ENCODE peak calls at places on chromosomes 3 and 15, in seven cellular contexts. X is left cardiac atrium; N is right cardiac atrium; E is Right ventricle myocardium superior; H is CD8-positive, alpha-beta T cell; I is upper lobe of right lung; G is memory B cell. J is an unnamed sample.

GRCh38 chr15:42378011-42378410 is 18.7 kb downstream of the CAPN3 start:
- ATAC-seq in I (no peak), G (no peak), E (no peak), H (no peak), N (no peak), X (no peak), J (no peak)

GRCh38 chr15:57526076-57526475 is 65.6 kb upstream of the MYZAP start:
- ATAC-seq in X (no peak), H (no peak), N (no peak), I (no peak), G (no peak), E (no peak), J (no peak)

GRCh38 chr3:157067114-157067513 is 92.8 kb downstream of the CCNL1 start:
- ATAC-seq in I (no peak), X (no peak), G (peak; percentile 78), N (no peak), E (no peak), H (peak; percentile 89), J (no peak)

GRCh38 chr15:40695469-40695910 is 516 bp downstream of the RAD51 start:
- ATAC-seq in N (peak; percentile 6), X (peak; percentile 2), I (no peak), E (peak; percentile 11), H (no peak), G (no peak), J (peak; percentile 47)

GRCh38 chr15:52217186-52217585 is 26.0 kb upstream of the GNB5 start:
- ATAC-seq in G (peak; percentile 73), I (peak; percentile 67), X (no peak), N (no peak), H (peak; percentile 34), E (no peak), J (no peak)

GRCh38 chr3:63349583-63350177 is 71.6 kb downstream of the SYNPR start:
- ATAC-seq in E (peak; percentile 67), N (peak; percentile 66), G (peak; percentile 22), H (no peak), I (peak; percentile 80), X (peak; percentile 57), J (peak; percentile 79)

GRCh38 chr3:185521349-185522138 is 22.7 kb upstream of the TMEM41A start:
- ATAC-seq in N (no peak), G (no peak), I (peak; percentile 65), E (peak; percentile 95), H (no peak), X (peak; percentile 54), J (no peak)

GRCh38 chr3:124685481-124685880 is 44.8 kb upstream of the UMPS start:
- ATAC-seq in I (peak; percentile 24), G (no peak), H (no peak), N (no peak), E (no peak), X (no peak), J (no peak)

GRCh38 chr3:102664126-102664525 is 229.3 kb downstream of the ZPLD1 start:
- ATAC-seq in N (no peak), G (no peak), H (no peak), I (no peak), X (no peak), E (no peak), J (no peak)

GRCh38 chr15:57686657-57687056 is 19.9 kb upstream of the POLR2M start:
- ATAC-seq in X (peak; percentile 76), N (peak; percentile 76), G (peak; percentile 27), I (no peak), H (no peak), E (peak; percentile 64), J (no peak)

GRCh38 chr3:127015282-127016042 is 32.5 kb downstream of the PLXNA1 start:
- ATAC-seq in X (no peak), G (peak; percentile 70), N (no peak), I (no peak), H (no peak), E (no peak), J (no peak)

GRCh38 chr15:99536422-99537033 is 29.3 kb upstream of the MEF2A start:
- ATAC-seq in X (peak; percentile 96), I (no peak), E (peak; percentile 75), N (peak; percentile 98), H (no peak), G (no peak), J (peak; percentile 92)

GRCh38 chr3:49656541-49657112 is 17.5 kb upstream of the APEH start:
- ATAC-seq in G (no peak), E (no peak), H (no peak), I (no peak), X (no peak), N (no peak), J (no peak)

GRCh38 chr3:45544719-45545296 is 49.7 kb upstream of the LIMD1 start:
- ATAC-seq in H (no peak), E (peak; percentile 27), N (peak; percentile 41), X (no peak), I (peak; percentile 54), G (no peak), J (no peak)

GRCh38 chr3:66439666-66440344 is 61.0 kb downstream of the LRIG1 start:
- ATAC-seq in G (peak; percentile 69), N (no peak), H (no peak), E (no peak), I (no peak), X (no peak), J (no peak)

GRCh38 chr3:8891774-8892173 is 71.5 kb downstream of the RAD18 start:
- ATAC-seq in G (no peak), N (no peak), H (no peak), E (no peak), I (no peak), X (no peak), J (peak; percentile 59)

GRCh38 chr3:78497025-78497424 is 1270.8 kb downstream of the ROBO1 start:
- ATAC-seq in E (peak; percentile 96), H (no peak), G (no peak), N (peak; percentile 80), I (peak; percentile 84), X (peak; percentile 80), J (no peak)

GRCh38 chr3:184345678-184346144 is 8.3 kb downstream of the FAM131A start:
- ATAC-seq in N (peak; percentile 70), X (peak; percentile 67), H (peak; percentile 49), G (peak; percentile 35), I (peak; percentile 86), E (peak; percentile 83), J (peak; percentile 80)

GRCh38 chr3:107928084-107928445 is 162.8 kb downstream of the CD47 start:
- ATAC-seq in I (peak; percentile 19), G (peak; percentile 19), X (peak; percentile 77), E (peak; percentile 51), N (peak; percentile 65), H (peak; percentile 32), J (peak; percentile 75)

GRCh38 chr15:73838795-73839565 is 34.4 kb upstream of the TBC1D21 start:
- ATAC-seq in G (no peak), N (peak; percentile 89), I (peak; percentile 22), E (peak; percentile 98), X (peak; percentile 94), H (no peak), J (peak; percentile 86)

GRCh38 chr15:39495871-39496459 is 84.9 kb upstream of the THBS1 start:
- ATAC-seq in E (no peak), H (no peak), X (no peak), I (peak; percentile 35), G (no peak), N (no peak), J (no peak)

GRCh38 chr3:151316267-151316991 is at the start of gene GPR87:
- ATAC-seq in X (no peak), G (no peak), E (no peak), N (no peak), I (no peak), H (no peak), J (no peak)

GRCh38 chr3:69454204-69454787 is 68.4 kb upstream of the FRMD4B start:
- ATAC-seq in G (no peak), X (peak; percentile 18), H (no peak), N (no peak), I (peak; percentile 44), E (no peak), J (no peak)

GRCh38 chr15:90934949-90935751 is at the start of gene UNC45A:
- ATAC-seq in E (peak; percentile 89), N (peak; percentile 89), X (peak; percentile 92), I (peak; percentile 87), H (peak; percentile 78), G (peak; percentile 72), J (peak; percentile 83)

GRCh38 chr15:73319460-73320245 is 49.1 kb downstream of the HCN4 start:
- ATAC-seq in E (peak; percentile 21), I (no peak), N (no peak), G (no peak), X (no peak), H (no peak), J (no peak)

GRCh38 chr3:82137050-82137449 is 375.6 kb upstream of the GBE1 start:
- ATAC-seq in N (no peak), I (no peak), E (no peak), H (no peak), G (no peak), X (no peak), J (no peak)

GRCh38 chr3:107297597-107297996 is 79.6 kb upstream of the CCDC54 start:
- ATAC-seq in E (no peak), N (no peak), I (no peak), G (no peak), H (no peak), X (no peak), J (no peak)

GRCh38 chr15:45205192-45205591 is 17.4 kb upstream of the SHF start:
- ATAC-seq in N (no peak), G (no peak), X (no peak), I (peak; percentile 59), E (no peak), H (peak; percentile 11), J (peak; percentile 54)

GRCh38 chr3:53023072-53023823 is 22.6 kb downstream of the SFMBT1 start:
- ATAC-seq in H (no peak), I (no peak), E (no peak), N (no peak), X (no peak), G (no peak), J (no peak)

GRCh38 chr15:51782357-51782896 is 31.0 kb downstream of the TMOD2 start:
- ATAC-seq in N (no peak), H (no peak), X (no peak), G (no peak), E (no peak), I (peak; percentile 40), J (no peak)

GRCh38 chr3:10448544-10448943 is 56.8 kb downstream of the ATP2B2 start:
- ATAC-seq in I (no peak), X (no peak), H (no peak), N (no peak), G (no peak), E (no peak), J (no peak)